ENCODE peak calls at places on chromosomes 7 and 10, in five cellular contexts. Z is NCI-H1105 treated with DMSO at 0.1 percent for 48 hours; N is hypothalamus; E is amniotic epithelial cell; Q is activated CD4-positive, alpha-beta T cell treated with anti-CD3 and anti-CD28 coated beads for 24 hours. G is an unnamed sample.

GRCh38 chr7:42095791-42096190 is 141.2 kb downstream of the GLI3 start:
- DNase-seq in E (peak; percentile 44), Z (no peak), N (no peak), Q (no peak), G (no peak)

GRCh38 chr10:61626209-61626608 is 36.5 kb upstream of the CABCOCO1 start:
- DNase-seq in N (no peak), E (no peak), Q (no peak), Z (no peak), G (no peak)

GRCh38 chr7:110573862-110574528 is 516.9 kb upstream of the LRRN3 start:
- DNase-seq in Z (no peak), N (no peak), Q (no peak), E (peak; percentile 58), G (peak; percentile 82)

GRCh38 chr7:66950763-66951162 is 29.7 kb downstream of the TMEM248 start:
- DNase-seq in Q (no peak), E (no peak), N (peak; percentile 4), Z (no peak), G (peak; percentile 45)

GRCh38 chr7:71716741-71717140 is 584.8 kb downstream of the GALNT17 start:
- DNase-seq in E (no peak), N (no peak), Q (no peak), Z (no peak), G (no peak)

GRCh38 chr7:38368191-38368605 is 94.8 kb upstream of the TARP start:
- DNase-seq in Z (peak; percentile 3), E (peak; percentile 64), N (no peak), Q (peak; percentile 68), G (peak; percentile 30)

GRCh38 chr10:102869290-102870198 is at the start of gene AS3MT:
- DNase-seq in E (no peak), Z (peak; percentile 44), Q (no peak), N (no peak), G (no peak)

GRCh38 chr7:112735261-112735660 is 54.9 kb downstream of the TMEM168 start:
- DNase-seq in Z (no peak), E (no peak), Q (no peak), N (no peak), G (no peak)

GRCh38 chr10:73358331-73359279 is at the start of gene CFAP70:
- DNase-seq in E (peak; percentile 93), Q (peak; percentile 84), Z (peak; percentile 93), N (peak; percentile 62), G (peak; percentile 87)

GRCh38 chr7:132141109-132141508 is 435.2 kb downstream of the PLXNA4 start:
- DNase-seq in N (no peak), E (no peak), Q (no peak), Z (no peak), G (peak; percentile 10)

GRCh38 chr10:129728905-129729540 is 235.1 kb downstream of the EBF3 start:
- DNase-seq in Q (no peak), N (no peak), Z (no peak), E (no peak), G (no peak)

GRCh38 chr10:22630229-22631174 is 83.9 kb downstream of the PIP4K2A start:
- DNase-seq in E (peak; percentile 38), Q (peak; percentile 52), Z (no peak), N (no peak), G (peak; percentile 62)

GRCh38 chr10:90413196-90413595 is 444.6 kb downstream of the HTR7 start:
- DNase-seq in Q (no peak), E (peak; percentile 75), N (no peak), Z (no peak), G (peak; percentile 50)

GRCh38 chr10:13633689-13634088 is 46.9 kb downstream of the PRPF18 start:
- DNase-seq in N (no peak), Z (no peak), Q (no peak), E (peak; percentile 93), G (peak; percentile 14)

GRCh38 chr7:48472640-48473039 is 301.4 kb downstream of the ABCA13 start:
- DNase-seq in Q (no peak), E (no peak), N (no peak), Z (no peak), G (no peak)

GRCh38 chr7:74365320-74366022 is 76.3 kb downstream of the CLIP2 start:
- DNase-seq in Z (no peak), N (peak; percentile 78), E (peak; percentile 69), Q (no peak), G (peak; percentile 21)

GRCh38 chr10:75461672-75462649 is 30.5 kb downstream of the LRMDA start:
- DNase-seq in Z (peak; percentile 27), E (no peak), N (no peak), Q (no peak), G (no peak)

GRCh38 chr7:104643587-104644217 is 315.3 kb downstream of the LHFPL3 start:
- DNase-seq in N (no peak), E (no peak), Q (no peak), Z (no peak), G (no peak)

GRCh38 chr7:16189026-16189715 is 232.2 kb downstream of the CRPPA start:
- DNase-seq in Z (no peak), N (no peak), Q (no peak), E (peak; percentile 74), G (peak; percentile 51)

GRCh38 chr10:98402931-98403717 is 11.9 kb downstream of the PYROXD2 start:
- DNase-seq in N (no peak), Z (no peak), Q (no peak), E (no peak), G (no peak)

GRCh38 chr7:102450242-102450641 is 14.4 kb downstream of the ALKBH4 start:
- DNase-seq in E (no peak), N (no peak), Z (no peak), Q (no peak), G (no peak)

GRCh38 chr10:91163269-91163708 is 57.2 kb upstream of the PCGF5 start:
- DNase-seq in N (peak; percentile 62), Q (peak; percentile 41), Z (peak; percentile 36), E (peak; percentile 33), G (peak; percentile 47)

GRCh38 chr10:90007226-90007625 is 305.8 kb downstream of the KIF20B start:
- DNase-seq in E (peak; percentile 75), Q (no peak), N (no peak), Z (no peak), G (peak; percentile 87)

GRCh38 chr10:75663947-75664664 is 232.7 kb downstream of the LRMDA start:
- DNase-seq in E (no peak), Q (no peak), N (no peak), Z (no peak), G (no peak)

GRCh38 chr7:66837007-66837406 is 84.0 kb upstream of the TMEM248 start:
- DNase-seq in Q (no peak), E (peak; percentile 17), Z (no peak), N (no peak), G (no peak)

GRCh38 chr10:71798308-71798624 is 24.9 kb upstream of the VSIR start:
- DNase-seq in N (no peak), E (no peak), Q (no peak), Z (no peak), G (no peak)

GRCh38 chr7:11750191-11750590 is 81.8 kb downstream of the THSD7A start:
- DNase-seq in E (no peak), Z (no peak), Q (no peak), N (no peak), G (no peak)

GRCh38 chr7:151167197-151167911 is at the start of gene GBX1:
- DNase-seq in Q (no peak), N (no peak), Z (no peak), E (peak; percentile 4), G (peak; percentile 7)

GRCh38 chr10:9140373-9140772 is 1085.9 kb downstream of the GATA3 start:
- DNase-seq in N (no peak), E (peak; percentile 12), Z (no peak), Q (no peak), G (peak; percentile 1)

GRCh38 chr10:79070611-79071534 is 2.1 kb downstream of the ZMIZ1 start:
- DNase-seq in Q (no peak), N (peak; percentile 78), Z (peak; percentile 41), E (peak; percentile 98), G (peak; percentile 64)

GRCh38 chr10:44818721-44819127 is 92.4 kb upstream of the TMEM72 start:
- DNase-seq in N (no peak), Q (no peak), Z (no peak), E (no peak), G (peak; percentile 46)

G was measured in astrocyte.